ENCODE peak calls at places on chromosomes 12 and 14, in five cellular contexts. L, Q, Z, E and J are unnamed samples. For H3K36me3 and H3K4me1, the result is how much of the 10 kb centered on the place peaks cover.

GRCh38 chr14:85233756-85234545 is 296.0 kb upstream of the FLRT2 start:
- DNase-seq in L (no peak), Q (no peak), Z (no peak), E (no peak), J (no peak)

GRCh38 chr14:50531595-50532501 is 521 bp downstream of the MAP4K5 start:
- DNase-seq in L (peak), Q (peak), Z (peak), E (peak), J (peak)

GRCh38 chr14:86057018-86057667 is 527.2 kb downstream of the FLRT2 start:
- DNase-seq in L (no peak), Q (no peak), Z (peak), E (peak), J (no peak)

GRCh38 chr14:89349196-89350008 is 67.6 kb downstream of the FOXN3 start:
- DNase-seq in L (no peak), Q (peak), Z (no peak), E (peak), J (peak)

GRCh38 chr12:31228811-31229792 is 96.8 kb downstream of the SINHCAF start:
- DNase-seq in L (peak), Q (peak), Z (no peak), E (no peak), J (peak)

GRCh38 chr12:64672925-64673409 is 62.7 kb downstream of the RASSF3 start:
- DNase-seq in L (peak), Q (peak), Z (peak), E (no peak), J (peak)

GRCh38 chr12:91965781-91966180 is 179.9 kb downstream of the BTG1 start:
- DNase-seq in L (no peak), Q (no peak), Z (no peak), E (no peak), J (no peak)

GRCh38 chr12:64457036-64457435 is 5.1 kb downstream of the TBK1 start:
- DNase-seq in L (no peak), Q (peak), Z (peak), E (peak), J (peak)

GRCh38 chr12:21773263-21773741 is 1.2 kb downstream of the KCNJ8 start:
- DNase-seq in L (peak), Q (peak), Z (peak), E (no peak), J (no peak)

GRCh38 chr14:89621009-89621421 is 204.0 kb upstream of the FOXN3 start:
- DNase-seq in L (no peak), Q (no peak), Z (no peak), E (peak), J (peak)

GRCh38 chr12:120453060-120453761 is 7.0 kb downstream of the GATC start:
- DNase-seq in L (no peak), Q (no peak), Z (no peak), E (no peak), J (peak)

GRCh38 chr12:23659151-23659550 is 290.3 kb downstream of the SOX5 start:
- DNase-seq in L (no peak), Q (no peak), Z (peak), E (no peak), J (peak)

GRCh38 chr14:90198541-90198940 is 57.8 kb upstream of the PSMC1 start:
- DNase-seq in L (no peak), Q (no peak), Z (no peak), E (no peak), J (no peak)

GRCh38 chr14:53109028-53109687 is 44.0 kb downstream of the DDHD1 start:
- DNase-seq in L (no peak), Q (no peak), Z (peak), E (peak), J (peak)

GRCh38 chr12:124053855-124054254 is 80.8 kb downstream of the ZNF664 start:
- DNase-seq in L (peak), Q (no peak), Z (peak), E (no peak), J (peak)

GRCh38 chr14:63499701-63500250 is 43.4 kb downstream of the PPP2R5E start:
- DNase-seq in L (no peak), Q (no peak), Z (no peak), E (no peak), J (no peak)

GRCh38 chr12:6736754-6737153 is 12.9 kb downstream of the COPS7A start:
- DNase-seq in L (no peak), Q (no peak), Z (no peak), E (no peak), J (no peak)

GRCh38 chr12:13719986-13720385 is 261.4 kb downstream of the GRIN2B start:
- DNase-seq in L (no peak), Q (no peak), Z (no peak), E (no peak), J (no peak)

GRCh38 chr14:38405851-38406630 is 150.1 kb upstream of the CLEC14A start:
- DNase-seq in L (no peak), Q (no peak), Z (peak), E (no peak), J (no peak)

GRCh38 chr12:92784356-92784755 is 81.6 kb downstream of the PLEKHG7 start:
- DNase-seq in L (no peak), Q (no peak), Z (no peak), E (no peak), J (no peak)

GRCh38 chr12:40946612-40947194 is 241.4 kb upstream of the PDZRN4 start:
- DNase-seq in L (no peak), Q (no peak), Z (peak), E (no peak), J (peak)

GRCh38 chr14:87461704-87462103 is 531.3 kb downstream of the GALC start:
- DNase-seq in L (no peak), Q (no peak), Z (no peak), E (no peak), J (no peak)

DNA sequence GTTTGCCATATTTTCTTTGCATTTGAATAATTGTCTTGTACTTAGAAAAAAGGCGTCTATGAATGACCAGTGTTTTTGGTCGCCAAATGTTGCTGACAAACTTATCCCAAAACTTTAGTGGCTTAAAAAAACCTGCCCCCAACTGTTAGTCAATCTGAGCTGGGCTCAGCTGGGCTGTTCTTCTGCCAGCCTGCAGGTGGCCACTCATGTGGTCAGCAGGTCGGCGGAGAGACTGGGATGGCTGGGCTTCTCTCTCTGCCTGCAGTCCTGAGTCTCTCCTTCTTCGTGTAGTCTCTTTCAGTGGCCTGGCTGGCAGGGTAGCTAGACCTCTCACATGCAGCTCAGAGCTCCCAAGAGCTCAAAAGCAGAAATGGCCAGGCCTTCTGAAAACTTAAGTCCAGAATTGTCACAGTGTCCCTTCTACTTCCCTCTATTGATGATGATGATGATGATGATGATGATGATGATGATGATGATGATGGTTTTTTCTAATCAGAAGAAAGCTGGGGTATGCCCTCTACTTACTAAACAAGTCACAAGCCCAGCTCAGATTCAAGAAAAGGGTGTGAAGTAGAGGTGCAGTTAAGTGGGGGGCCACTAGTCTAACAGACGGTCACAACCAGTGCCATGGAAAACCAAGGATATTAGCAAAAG is 87.9 kb downstream of the PTPN11 start:
- DNase-seq in L (no peak), Q (no peak), Z (no peak), E (no peak), J (no peak)
- H3K36me3 ChIP-seq in L (half or more), Q (under half), Z (under half), E (under half), J (under half)

GRCh38 chr12:122895290-122895689 is 634 bp downstream of the VPS37B start:
- DNase-seq in L (no peak), Q (no peak), Z (no peak), E (no peak), J (no peak)

GRCh38 chr12:122894173-122895121 is 1.5 kb downstream of the VPS37B start:
- DNase-seq in L (peak), Q (peak), Z (no peak), E (no peak), J (peak)

GRCh38 chr12:122891661-122892525 is 4.0 kb downstream of the VPS37B start:
- DNase-seq in L (no peak), Q (peak), Z (peak), E (no peak), J (peak)

GRCh38 chr12:122895757-122896636 is at the start of gene VPS37B:
- DNase-seq in L (peak), Q (peak), Z (peak), E (peak), J (peak)

GRCh38 chr12:122893208-122894151 is 2.4 kb downstream of the VPS37B start:
- DNase-seq in L (peak), Q (peak), Z (no peak), E (no peak), J (peak)
- H3K4me1 ChIP-seq in L (half or more), Q (under half), Z (under half), E (half or more), J (under half)

DNA sequence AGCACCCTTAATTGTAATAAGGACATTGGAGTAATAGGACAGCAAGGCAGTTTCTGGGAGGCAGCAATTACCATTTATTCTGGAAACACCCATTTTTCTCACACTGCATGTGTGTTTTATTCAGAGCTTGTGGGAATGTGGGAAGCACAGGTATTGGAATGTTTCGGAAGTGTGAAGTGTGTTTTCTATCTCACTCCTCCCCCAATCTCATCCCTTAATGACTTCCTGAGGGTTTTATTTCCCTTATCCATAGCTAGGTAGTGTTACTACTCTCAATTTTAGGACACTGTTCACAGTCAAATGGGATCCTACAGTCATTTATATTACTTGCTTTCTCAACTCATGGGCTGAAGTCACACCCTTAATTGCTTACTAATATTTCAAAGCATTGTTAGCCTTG is 20.3 kb downstream of the PCBP2 start:
- DNase-seq in L (no peak), Q (no peak), Z (no peak), E (no peak), J (no peak)
- H3K36me3 ChIP-seq in L (half or more), Q (under half), Z (half or more), E (half or more), J (under half)

GRCh38 chr14:75147423-75148071 is 20.7 kb upstream of the NEK9 start:
- DNase-seq in L (peak), Q (peak), Z (no peak), E (no peak), J (no peak)
- H3K4me1 ChIP-seq in L (half or more), Q (under half), Z (under half), E (under half), J (under half)

GRCh38 chr12:9096563-9097176 is 19.0 kb downstream of the A2M start:
- DNase-seq in L (no peak), Q (no peak), Z (no peak), E (no peak), J (no peak)

GRCh38 chr12:9095322-9095721 is 20.4 kb downstream of the A2M start:
- DNase-seq in L (no peak), Q (no peak), Z (no peak), E (no peak), J (no peak)

GRCh38 chr12:9098115-9098452 is 17.6 kb downstream of the A2M start:
- DNase-seq in L (no peak), Q (no peak), Z (no peak), E (no peak), J (no peak)

GRCh38 chr12:9091933-9092598 is 23.7 kb downstream of the A2M start:
- DNase-seq in L (no peak), Q (no peak), Z (no peak), E (no peak), J (no peak)

GRCh38 chr12:9094512-9095206 is 21.1 kb downstream of the A2M start:
- DNase-seq in L (no peak), Q (no peak), Z (no peak), E (no peak), J (no peak)
- H3K36me3 ChIP-seq in L (half or more), Q (under half), Z (under half), E (under half), J (under half)

DNA sequence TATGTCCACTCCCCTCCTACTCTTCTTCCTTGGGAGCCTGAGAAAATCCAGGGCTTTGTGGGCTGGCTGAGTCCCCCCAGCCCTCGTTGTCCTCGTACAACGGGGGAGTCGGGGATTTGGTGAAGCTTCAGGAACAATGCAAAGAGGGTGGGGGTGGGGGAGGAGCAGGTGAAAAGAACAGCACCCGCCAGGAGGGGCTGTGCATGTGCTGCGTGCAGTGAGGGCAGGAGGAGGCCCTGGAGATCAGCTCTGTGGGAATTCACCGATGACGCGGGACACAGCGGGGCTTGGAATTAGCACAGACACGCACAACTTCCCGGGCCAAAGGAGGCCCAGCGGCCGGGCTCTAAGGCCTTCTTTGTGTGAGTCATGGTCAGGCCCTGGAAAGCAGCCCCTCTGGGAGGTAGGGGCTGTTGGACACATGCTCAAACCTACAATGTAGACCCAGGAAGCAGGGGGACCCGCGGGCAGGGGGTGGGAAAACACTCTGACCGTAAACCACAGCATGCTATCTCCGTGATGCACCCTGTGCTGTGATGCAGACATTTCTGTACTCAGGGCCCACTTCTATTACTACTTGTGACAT is 32.8 kb downstream of the RBM19 start:
- DNase-seq in L (no peak), Q (no peak), Z (no peak), E (no peak), J (no peak)
- H3K4me1 ChIP-seq in L (under half), Q (under half), Z (under half), E (under half), J (under half)

GRCh38 chr14:31174433-31174832 is 33.2 kb downstream of the HECTD1 start:
- DNase-seq in L (no peak), Q (no peak), Z (no peak), E (no peak), J (no peak)
- H3K36me3 ChIP-seq in L (half or more), Q (under half), Z (under half), E (under half), J (under half)

GRCh38 chr12:108117163-108117849 is 11.8 kb upstream of the WSCD2 start:
- DNase-seq in L (no peak), Q (no peak), Z (peak), E (no peak), J (no peak)

GRCh38 chr12:108115123-108115745 is 13.9 kb upstream of the WSCD2 start:
- DNase-seq in L (no peak), Q (no peak), Z (no peak), E (no peak), J (no peak)

GRCh38 chr12:108115746-108116125 is 13.4 kb upstream of the WSCD2 start:
- DNase-seq in L (no peak), Q (no peak), Z (no peak), E (no peak), J (no peak)

GRCh38 chr12:108117902-108118301 is 11.2 kb upstream of the WSCD2 start:
- DNase-seq in L (no peak), Q (no peak), Z (no peak), E (no peak), J (no peak)

GRCh38 chr12:108116254-108116653 is 12.8 kb upstream of the WSCD2 start:
- DNase-seq in L (no peak), Q (no peak), Z (no peak), E (no peak), J (no peak)
- H3K4me1 ChIP-seq in L (under half), Q (under half), Z (under half), E (under half), J (under half)

DNA sequence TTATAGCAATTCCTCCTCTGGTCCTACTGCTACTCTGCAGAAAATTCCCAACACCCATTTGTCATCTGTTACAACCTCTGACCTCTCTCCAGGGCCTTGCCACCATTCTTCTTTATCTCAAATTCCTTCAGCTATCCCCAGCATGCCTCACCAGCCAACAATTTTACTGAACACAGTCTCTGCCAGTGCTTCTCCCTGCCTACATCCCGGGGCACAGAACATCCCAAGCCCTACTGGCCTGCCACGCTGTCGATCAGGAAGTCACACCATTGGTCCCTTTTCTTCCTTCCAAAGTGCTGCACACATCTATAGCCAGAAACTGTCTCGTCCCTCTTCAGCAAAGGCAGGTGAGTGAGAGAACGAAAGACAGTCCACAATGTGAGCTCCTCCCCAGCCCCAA is 122.1 kb downstream of the TTLL5 start:
- DNase-seq in L (no peak), Q (no peak), Z (no peak), E (no peak), J (no peak)
- H3K36me3 ChIP-seq in L (under half), Q (under half), Z (under half), E (under half), J (under half)